ENCODE peak calls at places on chromosomes 2 and 18, in five cellular contexts. One of them, this sample, is unnamed.
A peak's percentile ranks its signal among the peaks of the same experiment; 100 is the strongest.

GRCh38 chr2:7517122-7517487 is 599.9 kb downstream of the RNF144A start:
- DNase-seq in thoracic aorta: no peak
- DNase-seq in mammary epithelial cell: no peak
- DNase-seq in endothelial cell of umbilical vein: no peak
- DNase-seq in PC-3: peak; percentile 89
- DNase-seq in this sample: no peak

GRCh38 chr2:234324151-234324550 is 172.7 kb downstream of the ARL4C start:
- DNase-seq in PC-3: no peak
- DNase-seq in thoracic aorta: no peak
- DNase-seq in endothelial cell of umbilical vein: no peak
- DNase-seq in mammary epithelial cell: no peak
- DNase-seq in this sample: no peak

GRCh38 chr2:104923665-104924064 is 69.8 kb downstream of the POU3F3 start:
- DNase-seq in mammary epithelial cell: no peak
- DNase-seq in thoracic aorta: no peak
- DNase-seq in PC-3: peak; percentile 18
- DNase-seq in endothelial cell of umbilical vein: no peak
- DNase-seq in this sample: no peak

GRCh38 chr18:74895686-74896085 is 298.0 kb downstream of the ZNF407 start:
- DNase-seq in thoracic aorta: no peak
- DNase-seq in endothelial cell of umbilical vein: peak; percentile 27
- DNase-seq in mammary epithelial cell: peak; percentile 35
- DNase-seq in PC-3: peak; percentile 40
- DNase-seq in this sample: no peak

GRCh38 chr18:27608742-27609141 is 423.6 kb upstream of the CHST9 start:
- DNase-seq in endothelial cell of umbilical vein: peak; percentile 11
- DNase-seq in PC-3: peak; percentile 37
- DNase-seq in mammary epithelial cell: no peak
- DNase-seq in thoracic aorta: no peak
- DNase-seq in this sample: no peak

GRCh38 chr2:197308635-197309368 is 1.8 kb downstream of the ANKRD44 start:
- DNase-seq in PC-3: no peak
- DNase-seq in endothelial cell of umbilical vein: no peak
- DNase-seq in thoracic aorta: no peak
- DNase-seq in mammary epithelial cell: no peak
- DNase-seq in this sample: no peak

GRCh38 chr2:130372055-130372832 is 16.4 kb downstream of the PTPN18 start:
- DNase-seq in endothelial cell of umbilical vein: peak; percentile 54
- DNase-seq in thoracic aorta: peak; percentile 54
- DNase-seq in PC-3: no peak
- DNase-seq in mammary epithelial cell: peak; percentile 76
- DNase-seq in this sample: peak; percentile 90

GRCh38 chr2:92073036-92073814 is 2798.0 kb upstream of the TEKT4 start:
- DNase-seq in thoracic aorta: no peak
- DNase-seq in mammary epithelial cell: no peak
- DNase-seq in endothelial cell of umbilical vein: no peak
- DNase-seq in PC-3: no peak
- DNase-seq in this sample: no peak

GRCh38 chr2:12057436-12058166 is 311.2 kb downstream of the LPIN1 start:
- DNase-seq in PC-3: no peak
- DNase-seq in thoracic aorta: no peak
- DNase-seq in endothelial cell of umbilical vein: no peak
- DNase-seq in mammary epithelial cell: no peak
- DNase-seq in this sample: no peak

GRCh38 chr18:68841301-68841700 is 43.4 kb downstream of the CCDC102B start:
- DNase-seq in mammary epithelial cell: no peak
- DNase-seq in PC-3: peak; percentile 46
- DNase-seq in thoracic aorta: no peak
- DNase-seq in endothelial cell of umbilical vein: no peak
- DNase-seq in this sample: no peak

GRCh38 chr2:148552675-148553331 is 91.7 kb upstream of the EPC2 start:
- DNase-seq in thoracic aorta: no peak
- DNase-seq in PC-3: no peak
- DNase-seq in mammary epithelial cell: no peak
- DNase-seq in endothelial cell of umbilical vein: peak; percentile 15
- DNase-seq in this sample: no peak

GRCh38 chr2:30346475-30347169 is 100.4 kb upstream of the LCLAT1 start:
- DNase-seq in PC-3: no peak
- DNase-seq in mammary epithelial cell: no peak
- DNase-seq in thoracic aorta: peak; percentile 41
- DNase-seq in endothelial cell of umbilical vein: peak; percentile 8
- DNase-seq in this sample: peak; percentile 62

GRCh38 chr2:174561283-174562275 is 36.0 kb downstream of the WIPF1 start:
- DNase-seq in PC-3: no peak
- DNase-seq in thoracic aorta: no peak
- DNase-seq in endothelial cell of umbilical vein: peak; percentile 55
- DNase-seq in mammary epithelial cell: no peak
- DNase-seq in this sample: peak; percentile 87

GRCh38 chr2:68726608-68727367 is 7.8 kb upstream of the ARHGAP25 start:
- DNase-seq in mammary epithelial cell: peak; percentile 34
- DNase-seq in endothelial cell of umbilical vein: no peak
- DNase-seq in PC-3: peak; percentile 42
- DNase-seq in thoracic aorta: no peak
- DNase-seq in this sample: no peak

GRCh38 chr2:172968061-172968469 is 107.6 kb upstream of the MAP3K20 start:
- DNase-seq in endothelial cell of umbilical vein: peak; percentile 98
- DNase-seq in thoracic aorta: peak; percentile 46
- DNase-seq in mammary epithelial cell: peak; percentile 53
- DNase-seq in PC-3: peak; percentile 80
- DNase-seq in this sample: peak; percentile 36

GRCh38 chr2:170161516-170162260 is 16.3 kb upstream of the MYO3B start:
- DNase-seq in endothelial cell of umbilical vein: no peak
- DNase-seq in thoracic aorta: no peak
- DNase-seq in PC-3: no peak
- DNase-seq in mammary epithelial cell: no peak
- DNase-seq in this sample: peak; percentile 58

GRCh38 chr2:110854355-110855081 is 122.1 kb downstream of the ACOXL start:
- DNase-seq in mammary epithelial cell: no peak
- DNase-seq in thoracic aorta: no peak
- DNase-seq in PC-3: peak; percentile 7
- DNase-seq in endothelial cell of umbilical vein: no peak
- DNase-seq in this sample: no peak

GRCh38 chr2:231068525-231069222 is 12.0 kb downstream of the PSMD1 start:
- DNase-seq in mammary epithelial cell: peak; percentile 54
- DNase-seq in endothelial cell of umbilical vein: peak; percentile 72
- DNase-seq in PC-3: peak; percentile 79
- DNase-seq in thoracic aorta: no peak
- DNase-seq in this sample: no peak

GRCh38 chr2:204024503-204024902 is 87.9 kb downstream of the ICOS start:
- DNase-seq in endothelial cell of umbilical vein: peak; percentile 81
- DNase-seq in mammary epithelial cell: peak; percentile 46
- DNase-seq in PC-3: peak; percentile 68
- DNase-seq in thoracic aorta: no peak
- DNase-seq in this sample: peak; percentile 15

GRCh38 chr2:122955761-122956160 is 1069.3 kb upstream of the CNTNAP5 start:
- DNase-seq in thoracic aorta: no peak
- DNase-seq in PC-3: no peak
- DNase-seq in endothelial cell of umbilical vein: no peak
- DNase-seq in mammary epithelial cell: no peak
- DNase-seq in this sample: no peak

GRCh38 chr18:22452226-22452668 is 34.5 kb upstream of the CTAGE1 start:
- DNase-seq in thoracic aorta: no peak
- DNase-seq in PC-3: no peak
- DNase-seq in endothelial cell of umbilical vein: peak; percentile 86
- DNase-seq in mammary epithelial cell: no peak
- DNase-seq in this sample: no peak

GRCh38 chr18:27605107-27605834 is 420.2 kb upstream of the CHST9 start:
- DNase-seq in endothelial cell of umbilical vein: peak; percentile 49
- DNase-seq in PC-3: peak; percentile 83
- DNase-seq in mammary epithelial cell: peak; percentile 54
- DNase-seq in thoracic aorta: no peak
- DNase-seq in this sample: peak; percentile 79

GRCh38 chr18:24388975-24389374 is 8.6 kb downstream of the OSBPL1A start:
- DNase-seq in endothelial cell of umbilical vein: no peak
- DNase-seq in mammary epithelial cell: no peak
- DNase-seq in PC-3: no peak
- DNase-seq in thoracic aorta: no peak
- DNase-seq in this sample: peak; percentile 45

GRCh38 chr2:224433442-224433841 is 31.5 kb upstream of the FAM124B start:
- DNase-seq in mammary epithelial cell: no peak
- DNase-seq in PC-3: no peak
- DNase-seq in thoracic aorta: no peak
- DNase-seq in endothelial cell of umbilical vein: no peak
- DNase-seq in this sample: no peak

GRCh38 chr18:63505566-63506335 is 29.0 kb downstream of the SERPINB5 start:
- DNase-seq in endothelial cell of umbilical vein: peak; percentile 32
- DNase-seq in mammary epithelial cell: peak; percentile 72
- DNase-seq in thoracic aorta: no peak
- DNase-seq in PC-3: peak; percentile 75
- DNase-seq in this sample: peak; percentile 67

GRCh38 chr2:220894069-220894468 is 678.0 kb downstream of the EPHA4 start:
- DNase-seq in thoracic aorta: no peak
- DNase-seq in mammary epithelial cell: no peak
- DNase-seq in PC-3: peak; percentile 51
- DNase-seq in endothelial cell of umbilical vein: no peak
- DNase-seq in this sample: no peak

DNA sequence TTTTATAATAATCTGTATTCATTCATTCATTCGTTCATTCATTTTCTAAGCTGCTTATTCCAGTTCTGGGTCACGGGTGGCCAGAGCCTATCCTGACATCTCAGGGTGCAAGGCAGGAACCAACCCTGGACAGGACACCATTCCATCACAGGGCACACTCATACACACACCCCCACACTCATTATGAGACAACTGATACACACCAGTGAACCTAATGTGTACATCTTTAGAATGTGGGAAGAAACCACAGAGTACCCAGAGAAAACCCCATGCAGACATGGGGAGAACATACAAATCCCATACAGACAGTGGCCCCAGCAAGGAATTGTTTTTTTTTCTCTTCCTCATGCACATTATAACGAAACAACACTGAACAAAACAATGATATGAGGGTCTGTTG is 54.7 kb downstream of the RTN4 start:
- DNase-seq in endothelial cell of umbilical vein: no peak
- DNase-seq in PC-3: no peak
- DNase-seq in mammary epithelial cell: no peak
- DNase-seq in thoracic aorta: no peak
- DNase-seq in this sample: no peak
- H3K4me1 ChIP-seq in endothelial cell of umbilical vein: peaks cover 7% of the 10 kb centered on the region
- H3K4me1 ChIP-seq in PC-3: peaks cover 19% of the 10 kb centered on the region
- H3K4me1 ChIP-seq in mammary epithelial cell: peaks cover 19% of the 10 kb centered on the region
- H3K4me1 ChIP-seq in thoracic aorta: peaks cover 81% of the 10 kb centered on the region
- H3K4me1 ChIP-seq in this sample: no peaks in the 10 kb centered on the region

GRCh38 chr2:213232649-213233437 is 51.4 kb upstream of the SPAG16 start:
- DNase-seq in mammary epithelial cell: no peak
- DNase-seq in thoracic aorta: no peak
- DNase-seq in PC-3: no peak
- DNase-seq in endothelial cell of umbilical vein: no peak
- DNase-seq in this sample: no peak
- H3K27ac ChIP-seq in mammary epithelial cell: no peak overlapping the region
- H3K27ac ChIP-seq in thoracic aorta: no peak overlapping the region
- H3K27ac ChIP-seq in PC-3: no peak overlapping the region
- H3K27ac ChIP-seq in endothelial cell of umbilical vein: no peak overlapping the region
- H3K27ac ChIP-seq in this sample: no peak overlapping the region

GRCh38 chr18:57443716-57444115 is 8.5 kb downstream of the ONECUT2 start:
- DNase-seq in mammary epithelial cell: no peak
- DNase-seq in thoracic aorta: no peak
- DNase-seq in PC-3: no peak
- DNase-seq in endothelial cell of umbilical vein: no peak
- DNase-seq in this sample: no peak

GRCh38 chr18:57445488-57446319 is 10.5 kb downstream of the ONECUT2 start:
- DNase-seq in mammary epithelial cell: no peak
- DNase-seq in endothelial cell of umbilical vein: no peak
- DNase-seq in thoracic aorta: no peak
- DNase-seq in PC-3: peak; percentile 56
- DNase-seq in this sample: no peak

GRCh38 chr18:57444301-57444759 is 9.2 kb downstream of the ONECUT2 start:
- DNase-seq in mammary epithelial cell: no peak
- DNase-seq in PC-3: no peak
- DNase-seq in endothelial cell of umbilical vein: no peak
- DNase-seq in thoracic aorta: no peak
- DNase-seq in this sample: no peak

GRCh38 chr18:57446322-57446721 is 11.1 kb downstream of the ONECUT2 start:
- DNase-seq in PC-3: peak; percentile 55
- DNase-seq in endothelial cell of umbilical vein: no peak
- DNase-seq in thoracic aorta: no peak
- DNase-seq in mammary epithelial cell: no peak
- DNase-seq in this sample: peak; percentile 31

GRCh38 chr18:57447154-57447621 is 12.0 kb downstream of the ONECUT2 start:
- DNase-seq in PC-3: no peak
- DNase-seq in mammary epithelial cell: no peak
- DNase-seq in thoracic aorta: no peak
- DNase-seq in endothelial cell of umbilical vein: peak; percentile 40
- DNase-seq in this sample: peak; percentile 48
- TF ChIP-seq CTCF in PC-3: no peak
- TF ChIP-seq CTCF in mammary epithelial cell: no peak
- TF ChIP-seq CTCF in thoracic aorta: no peak
- TF ChIP-seq CTCF in endothelial cell of umbilical vein: no peak
- TF ChIP-seq CTCF in this sample: no peak

GRCh38 chr2:47029737-47030524 is 114.3 kb upstream of the MCFD2 start:
- DNase-seq in PC-3: peak; percentile 92
- DNase-seq in endothelial cell of umbilical vein: no peak
- DNase-seq in mammary epithelial cell: peak; percentile 34
- DNase-seq in thoracic aorta: no peak
- DNase-seq in this sample: no peak
- H3K4me1 ChIP-seq in PC-3: peaks cover 65% of the 10 kb centered on the region
- H3K4me1 ChIP-seq in endothelial cell of umbilical vein: peaks cover 34% of the 10 kb centered on the region
- H3K4me1 ChIP-seq in mammary epithelial cell: peaks cover 43% of the 10 kb centered on the region
- H3K4me1 ChIP-seq in thoracic aorta: peaks cover 27% of the 10 kb centered on the region
- H3K4me1 ChIP-seq in this sample: peaks cover 23% of the 10 kb centered on the region

This sample was measured in testis.